ENCODE peak calls at places on chromosomes 5 and 9, in four cellular contexts. E is tibial artery; P is naive thymus-derived CD4-positive, alpha-beta T cell; A is astrocyte of the spinal cord. D is an unnamed sample.

GRCh38 chr9:42396318-42396717 is 212.9 kb downstream of the SPATA31A6 start:
- DNase-seq in E (no peak), P (no peak), A (no peak), D (no peak)

GRCh38 chr9:27145143-27145542 is 36.1 kb downstream of the TEK start:
- DNase-seq in E (no peak), P (no peak), A (no peak), D (no peak)

GRCh38 chr5:93607367-93608258 is 24.6 kb downstream of the NR2F1 start:
- DNase-seq in E (no peak), P (no peak), A (peak), D (no peak)

GRCh38 chr9:32741706-32742105 is 41.6 kb upstream of the TMEM215 start:
- DNase-seq in E (no peak), P (no peak), A (peak), D (no peak)

GRCh38 chr9:5764130-5764868 is 68.6 kb downstream of the ERMP1 start:
- DNase-seq in E (no peak), P (no peak), A (no peak), D (peak)

GRCh38 chr5:104412649-104413240 is 850.2 kb upstream of the NUDT12 start:
- DNase-seq in E (no peak), P (no peak), A (peak), D (peak)

GRCh38 chr5:115209279-115209678 is 39.6 kb upstream of the TRIM36 start:
- DNase-seq in E (peak), P (no peak), A (no peak), D (peak)

GRCh38 chr9:135835131-135835530 is 72.2 kb downstream of the CAMSAP1 start:
- DNase-seq in E (no peak), P (no peak), A (no peak), D (no peak)

GRCh38 chr5:67030289-67031069 is 166.1 kb downstream of the CD180 start:
- DNase-seq in E (no peak), P (no peak), A (peak), D (no peak)

GRCh38 chr5:124745367-124746251 is 830 bp downstream of the ZNF608 start:
- DNase-seq in E (peak), P (no peak), A (peak), D (no peak)

GRCh38 chr9:71740199-71740598 is 28.1 kb downstream of the CEMIP2 start:
- DNase-seq in E (no peak), P (no peak), A (no peak), D (no peak)

GRCh38 chr9:762217-762616 is 79.3 kb upstream of the DMRT1 start:
- DNase-seq in E (no peak), P (no peak), A (no peak), D (no peak)

GRCh38 chr5:172117977-172118701 is 69.9 kb downstream of the STK10 start:
- DNase-seq in E (no peak), P (no peak), A (no peak), D (no peak)

GRCh38 chr5:135857630-135858311 is 23.3 kb downstream of the SLC25A48 start:
- DNase-seq in E (no peak), P (no peak), A (no peak), D (no peak)

GRCh38 chr9:89274838-89275237 is 36.2 kb upstream of the CKS2 start:
- DNase-seq in E (no peak), P (no peak), A (peak), D (no peak)

GRCh38 chr5:56532411-56532935 is 282.9 kb upstream of the MAP3K1 start:
- DNase-seq in E (no peak), P (no peak), A (no peak), D (no peak)

GRCh38 chr5:14265574-14265973 is 122.4 kb downstream of the TRIO start:
- DNase-seq in E (no peak), P (no peak), A (peak), D (no peak)

GRCh38 chr9:84697494-84698114 is 28.1 kb downstream of the NTRK2 start:
- DNase-seq in E (peak), P (peak), A (peak), D (no peak)

GRCh38 chr5:39906146-39906545 is 481.4 kb upstream of the DAB2 start:
- DNase-seq in E (no peak), P (no peak), A (peak), D (no peak)

GRCh38 chr5:77218263-77218662 is 7.8 kb downstream of the PDE8B start:
- DNase-seq in E (no peak), P (no peak), A (no peak), D (no peak)

GRCh38 chr9:127079741-127080140 is 42.7 kb downstream of the ANGPTL2 start:
- DNase-seq in E (no peak), P (no peak), A (no peak), D (no peak)

GRCh38 chr9:124007157-124007460 is 4.5 kb upstream of the LHX2 start:
- DNase-seq in E (no peak), P (no peak), A (no peak), D (no peak)

GRCh38 chr5:162052671-162053070 is 14.9 kb upstream of the GABRG2 start:
- DNase-seq in E (no peak), P (no peak), A (no peak), D (no peak)

GRCh38 chr9:77457916-77458592 is 190.1 kb downstream of the GNA14 start:
- DNase-seq in E (peak), P (peak), A (peak), D (peak)

GRCh38 chr9:87500894-87501656 is 3.4 kb downstream of the DAPK1 start:
- DNase-seq in E (no peak), P (no peak), A (no peak), D (no peak)
- H3K4me3 ChIP-seq in E (no peak), P (no peak), A (no peak), D (no peak)

DNA sequence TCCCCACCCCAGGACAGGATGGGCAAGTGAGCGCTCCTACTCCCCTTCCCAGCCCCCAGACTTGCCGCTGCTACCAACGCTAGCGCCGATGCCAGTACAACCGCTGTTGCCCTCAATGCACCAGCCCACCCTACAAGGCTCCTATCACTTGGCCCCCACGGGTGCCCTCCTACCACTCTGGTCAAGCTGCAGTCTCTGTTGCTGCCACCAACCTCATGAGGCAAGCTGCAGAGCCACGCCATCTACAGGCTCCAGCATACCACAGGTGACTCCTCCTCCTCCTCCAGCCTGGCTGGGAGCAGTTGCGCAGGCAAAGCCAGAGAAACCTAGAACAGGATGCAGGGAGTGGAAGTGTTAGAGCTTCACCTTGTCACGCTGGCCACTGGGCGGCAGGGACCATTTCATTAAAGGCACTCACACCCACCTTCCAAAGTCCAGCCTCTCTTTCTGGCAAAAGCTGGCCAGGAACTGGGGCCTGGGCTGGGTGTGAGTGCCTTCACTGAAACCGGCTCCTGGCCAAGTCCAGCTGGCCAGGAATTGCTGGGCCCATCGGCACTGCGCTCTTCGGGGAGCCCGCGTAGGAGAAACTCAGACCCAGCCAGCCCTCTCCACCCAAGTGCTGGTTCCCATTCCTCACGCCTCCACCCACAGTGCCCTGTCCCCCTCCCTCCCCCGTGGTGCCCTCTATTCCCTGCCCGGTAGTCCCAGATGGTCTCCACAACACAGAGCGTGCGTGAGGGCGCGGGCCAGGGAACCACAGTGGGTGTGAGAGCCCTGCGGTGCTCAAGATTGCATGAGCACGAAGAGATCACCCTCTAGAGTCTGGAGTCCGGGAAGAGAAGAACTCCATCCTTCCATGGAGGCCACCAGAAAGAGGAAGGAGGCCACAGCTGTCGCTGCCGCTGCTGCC is 1.6 kb upstream of the PCAT7 start:
- DNase-seq in E (no peak), P (no peak), A (no peak), D (no peak)
- H3K4me3 ChIP-seq in E (no peak), P (no peak), A (no peak), D (no peak)

DNA sequence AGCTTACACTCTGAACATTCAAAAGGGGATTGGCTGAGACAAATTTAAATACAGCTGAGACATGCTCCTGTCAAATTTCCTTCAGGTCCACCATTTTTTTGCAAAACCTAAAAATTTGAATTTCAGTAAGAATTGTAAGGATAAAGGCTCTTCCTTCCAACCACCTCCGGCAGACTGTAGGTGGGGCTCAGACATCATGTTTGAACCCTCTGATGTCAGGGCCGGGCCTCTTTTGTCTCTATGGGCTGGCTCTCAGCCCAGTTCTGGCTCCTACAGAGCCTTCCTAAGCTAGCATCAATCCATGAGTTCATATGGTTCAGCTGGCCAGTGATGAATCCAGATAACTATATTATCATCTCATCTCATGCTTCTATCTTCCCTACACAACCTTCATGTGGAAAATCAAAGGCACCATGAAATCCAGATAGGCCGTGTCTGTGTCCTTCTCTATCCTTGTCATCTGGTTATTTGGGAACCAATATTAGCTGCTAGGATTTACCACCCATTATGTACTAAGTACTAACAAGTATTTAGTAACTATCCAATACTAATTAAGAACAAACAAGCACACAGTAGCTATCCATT is 44.2 kb downstream of the NIPSNAP3B start:
- DNase-seq in E (no peak), P (no peak), A (peak), D (no peak)
- H3K4me3 ChIP-seq in E (no peak), P (no peak), A (no peak), D (no peak)

DNA sequence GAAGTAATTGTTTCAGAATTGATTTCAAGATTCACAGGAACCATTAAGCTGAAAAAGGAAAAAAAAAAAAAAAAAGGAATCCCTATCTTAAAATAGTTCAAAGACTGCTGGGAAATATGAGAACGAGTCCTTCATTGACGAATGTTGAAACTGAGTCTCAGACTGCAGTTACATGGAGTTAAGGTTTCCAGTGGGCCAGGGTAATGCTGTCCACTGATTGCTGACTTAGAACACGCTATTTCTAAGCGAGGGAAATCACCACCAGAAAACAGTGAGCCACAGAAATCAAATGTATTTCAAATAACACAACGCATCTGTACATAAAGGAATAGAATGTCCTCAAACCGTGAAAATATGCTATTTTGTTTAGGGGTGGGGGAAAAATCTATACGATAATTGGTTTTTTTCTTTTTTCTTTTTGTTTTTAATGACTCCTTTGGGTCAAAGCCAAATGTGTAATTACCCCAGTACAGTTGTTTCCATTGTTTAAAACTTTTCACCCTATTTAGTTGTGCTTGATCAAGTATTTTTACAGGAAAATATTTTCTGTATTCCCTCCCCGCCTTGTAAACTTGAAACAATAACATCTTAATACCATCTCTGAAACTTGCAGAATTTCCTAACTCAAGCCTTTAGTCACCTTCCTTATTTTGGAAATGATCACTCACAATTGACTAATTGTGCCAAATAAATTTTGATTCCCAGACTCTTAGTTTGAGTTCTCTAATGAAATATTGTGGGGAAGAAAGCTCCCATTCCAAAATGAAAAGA is 208.3 kb downstream of the MCTP1 start:
- DNase-seq in E (no peak), P (no peak), A (no peak), D (no peak)
- H3K4me3 ChIP-seq in E (no peak), P (no peak), A (no peak), D (no peak)

D was measured in Jurkat, Clone E6-1.